ENCODE peak calls at places on chromosome 10, in eight cellular contexts. D, P, B, E, A, N, I and Y are unnamed samples.

GRCh38 chr10:93515071-93515962 is 18.9 kb downstream of the CEP55 start:
- DNase-seq in P (peak), A (no peak), N (peak), B (no peak), E (peak), D (peak), I (no peak), Y (no peak)

GRCh38 chr10:96188911-96189310 is 58.8 kb downstream of the ZNF518A start:
- DNase-seq in A (no peak), B (no peak), E (peak), P (no peak), N (peak), I (no peak), D (peak), Y (no peak)

GRCh38 chr10:131848296-131848695 is 52.5 kb upstream of the PPP2R2D start:
- DNase-seq in D (no peak), P (no peak), E (no peak), N (no peak), B (no peak), A (no peak), I (peak), Y (no peak)

GRCh38 chr10:31929986-31930675 is 1.5 kb upstream of the ARHGAP12 start:
- DNase-seq in B (no peak), A (no peak), N (no peak), E (peak), D (peak), I (no peak), P (peak), Y (no peak)

GRCh38 chr10:103145046-103145445 is 48.0 kb downstream of the NT5C2 start:
- DNase-seq in B (no peak), E (peak), I (no peak), A (no peak), P (no peak), D (peak), N (no peak), Y (no peak)

GRCh38 chr10:86446987-86447386 is 74.6 kb downstream of the WAPL start:
- DNase-seq in E (peak), P (no peak), B (no peak), A (no peak), D (no peak), I (no peak), N (no peak), Y (no peak)

GRCh38 chr10:120946497-120946896 is 95.3 kb downstream of the WDR11 start:
- DNase-seq in A (no peak), N (no peak), I (no peak), D (no peak), P (no peak), B (no peak), E (no peak), Y (no peak)

GRCh38 chr10:109922353-109922975 is 847 bp downstream of the XPNPEP1 start:
- DNase-seq in D (peak), P (no peak), I (no peak), B (no peak), A (no peak), N (no peak), E (peak), Y (no peak)

GRCh38 chr10:125721035-125721434 is 1.5 kb downstream of the EDRF1 start:
- DNase-seq in D (no peak), N (no peak), A (no peak), E (no peak), B (no peak), I (no peak), P (no peak), Y (no peak)